ENCODE peak calls at places on chromosome 10, in five cellular contexts. One of them, this sample, is unnamed.

GRCh38 chr10:15169555-15170407 is 1.3 kb upstream of the NMT2 start:
- DNase-seq in neural progenitor cell: peak
- DNase-seq in activated CD8-positive, alpha-beta memory T cell treated with anti-CD3 and anti-CD28 coated beads for 48 hours: no peak
- DNase-seq in GM20000: no peak
- DNase-seq in Calu3: no peak
- DNase-seq in this sample: peak

GRCh38 chr10:79070611-79071534 is 2.1 kb downstream of the ZMIZ1 start:
- DNase-seq in activated CD8-positive, alpha-beta memory T cell treated with anti-CD3 and anti-CD28 coated beads for 48 hours: no peak
- DNase-seq in neural progenitor cell: peak
- DNase-seq in GM20000: no peak
- DNase-seq in Calu3: peak
- DNase-seq in this sample: peak

GRCh38 chr10:26367771-26368170 is 70.4 kb upstream of the APBB1IP start:
- DNase-seq in GM20000: peak
- DNase-seq in Calu3: peak
- DNase-seq in neural progenitor cell: peak
- DNase-seq in activated CD8-positive, alpha-beta memory T cell treated with anti-CD3 and anti-CD28 coated beads for 48 hours: no peak
- DNase-seq in this sample: peak

GRCh38 chr10:117167346-117168134 is 29.5 kb upstream of the VAX1 start:
- DNase-seq in Calu3: no peak
- DNase-seq in neural progenitor cell: peak
- DNase-seq in activated CD8-positive, alpha-beta memory T cell treated with anti-CD3 and anti-CD28 coated beads for 48 hours: no peak
- DNase-seq in GM20000: no peak
- DNase-seq in this sample: peak

GRCh38 chr10:96743988-96744585 is 23.8 kb upstream of the PIK3AP1 start:
- DNase-seq in neural progenitor cell: peak
- DNase-seq in activated CD8-positive, alpha-beta memory T cell treated with anti-CD3 and anti-CD28 coated beads for 48 hours: no peak
- DNase-seq in GM20000: no peak
- DNase-seq in Calu3: no peak
- DNase-seq in this sample: peak

GRCh38 chr10:34717429-34717828 is 97.7 kb downstream of the PARD3 start:
- DNase-seq in Calu3: no peak
- DNase-seq in GM20000: no peak
- DNase-seq in neural progenitor cell: no peak
- DNase-seq in activated CD8-positive, alpha-beta memory T cell treated with anti-CD3 and anti-CD28 coated beads for 48 hours: no peak
- DNase-seq in this sample: peak

GRCh38 chr10:115171392-115171960 is 78.3 kb downstream of the ATRNL1 start:
- DNase-seq in activated CD8-positive, alpha-beta memory T cell treated with anti-CD3 and anti-CD28 coated beads for 48 hours: no peak
- DNase-seq in neural progenitor cell: peak
- DNase-seq in Calu3: no peak
- DNase-seq in GM20000: no peak
- DNase-seq in this sample: peak

GRCh38 chr10:132133449-132134291 is 53.1 kb upstream of the DPYSL4 start:
- DNase-seq in activated CD8-positive, alpha-beta memory T cell treated with anti-CD3 and anti-CD28 coated beads for 48 hours: no peak
- DNase-seq in neural progenitor cell: no peak
- DNase-seq in Calu3: no peak
- DNase-seq in GM20000: no peak
- DNase-seq in this sample: no peak

GRCh38 chr10:26556756-26557640 is 118.9 kb downstream of the APBB1IP start:
- DNase-seq in neural progenitor cell: peak
- DNase-seq in GM20000: peak
- DNase-seq in activated CD8-positive, alpha-beta memory T cell treated with anti-CD3 and anti-CD28 coated beads for 48 hours: no peak
- DNase-seq in Calu3: peak
- DNase-seq in this sample: peak

GRCh38 chr10:111207525-111207924 is 130.7 kb downstream of the ADRA2A start:
- DNase-seq in neural progenitor cell: peak
- DNase-seq in Calu3: peak
- DNase-seq in GM20000: peak
- DNase-seq in activated CD8-positive, alpha-beta memory T cell treated with anti-CD3 and anti-CD28 coated beads for 48 hours: no peak
- DNase-seq in this sample: no peak

GRCh38 chr10:60135020-60135419 is 228.7 kb upstream of the CCDC6 start:
- DNase-seq in GM20000: no peak
- DNase-seq in neural progenitor cell: no peak
- DNase-seq in activated CD8-positive, alpha-beta memory T cell treated with anti-CD3 and anti-CD28 coated beads for 48 hours: no peak
- DNase-seq in Calu3: no peak
- DNase-seq in this sample: no peak

GRCh38 chr10:67607472-67607871 is 88.5 kb downstream of the CTNNA3 start:
- DNase-seq in Calu3: peak
- DNase-seq in neural progenitor cell: no peak
- DNase-seq in activated CD8-positive, alpha-beta memory T cell treated with anti-CD3 and anti-CD28 coated beads for 48 hours: no peak
- DNase-seq in GM20000: no peak
- DNase-seq in this sample: no peak

GRCh38 chr10:121578965-121579364 is 19.3 kb downstream of the FGFR2 start:
- DNase-seq in GM20000: no peak
- DNase-seq in neural progenitor cell: no peak
- DNase-seq in Calu3: no peak
- DNase-seq in activated CD8-positive, alpha-beta memory T cell treated with anti-CD3 and anti-CD28 coated beads for 48 hours: no peak
- DNase-seq in this sample: peak

GRCh38 chr10:16915308-16915707 is 98.1 kb upstream of the RSU1 start:
- DNase-seq in neural progenitor cell: peak
- DNase-seq in GM20000: no peak
- DNase-seq in Calu3: no peak
- DNase-seq in activated CD8-positive, alpha-beta memory T cell treated with anti-CD3 and anti-CD28 coated beads for 48 hours: no peak
- DNase-seq in this sample: no peak

GRCh38 chr10:102416181-102417094 is 2.1 kb downstream of the PSD start:
- DNase-seq in GM20000: no peak
- DNase-seq in Calu3: no peak
- DNase-seq in neural progenitor cell: no peak
- DNase-seq in activated CD8-positive, alpha-beta memory T cell treated with anti-CD3 and anti-CD28 coated beads for 48 hours: no peak
- DNase-seq in this sample: no peak

GRCh38 chr10:96133135-96133534 is 3.0 kb downstream of the ZNF518A start:
- DNase-seq in neural progenitor cell: no peak
- DNase-seq in GM20000: no peak
- DNase-seq in activated CD8-positive, alpha-beta memory T cell treated with anti-CD3 and anti-CD28 coated beads for 48 hours: no peak
- DNase-seq in Calu3: no peak
- DNase-seq in this sample: no peak

This sample was measured in left kidney.